ENCODE peak calls at places on chromosome 18, in four cellular contexts. Y is HepG2, L is A549, C is H1. X is an unnamed sample.

GRCh38 chr18:48913201-48913600 is 37.6 kb downstream of the SMAD7 start:
- DNase-seq in C (no peak), Y (no peak), L (no peak), X (no peak)

GRCh38 chr18:59660976-59661743 is 36.1 kb downstream of the CCBE1 start:
- DNase-seq in L (no peak), Y (no peak), C (no peak), X (no peak)

GRCh38 chr18:59101830-59102414 is 37.8 kb upstream of the SEC11C start:
- DNase-seq in Y (no peak), C (no peak), L (no peak), X (no peak)

GRCh38 chr18:23365602-23366001 is 87.5 kb upstream of the RIOK3 start:
- DNase-seq in Y (no peak), L (no peak), C (no peak), X (no peak)

GRCh38 chr18:24315170-24315569 is 82.5 kb downstream of the OSBPL1A start:
- DNase-seq in L (no peak), C (no peak), Y (no peak), X (no peak)

GRCh38 chr18:48761582-48761981 is 189.2 kb downstream of the SMAD7 start:
- DNase-seq in Y (no peak), L (no peak), C (no peak), X (no peak)

GRCh38 chr18:27685807-27686412 is 491.0 kb downstream of the CDH2 start:
- DNase-seq in L (peak), Y (peak), C (no peak), X (peak)

GRCh38 chr18:58578835-58579560 is 49.9 kb downstream of the ALPK2 start:
- DNase-seq in Y (peak), C (no peak), L (peak), X (no peak)

GRCh38 chr18:36493349-36494281 is 196.1 kb downstream of the FHOD3 start:
- DNase-seq in Y (peak), L (no peak), C (no peak), X (no peak)

GRCh38 chr18:75376004-75376403 is 51.5 kb downstream of the SMIM21 start:
- DNase-seq in Y (no peak), L (no peak), C (no peak), X (no peak)

GRCh38 chr18:43067570-43067969 is 47.9 kb downstream of the RIT2 start:
- DNase-seq in Y (no peak), C (no peak), L (no peak), X (no peak)

GRCh38 chr18:23585007-23585871 is 1.1 kb downstream of the NPC1 start:
- DNase-seq in C (no peak), L (no peak), Y (peak), X (peak)

GRCh38 chr18:40612356-40612755 is 1342.7 kb upstream of the PIK3C3 start:
- DNase-seq in L (no peak), Y (no peak), C (no peak), X (no peak)

GRCh38 chr18:25310045-25310444 is 41.9 kb downstream of the ZNF521 start:
- DNase-seq in Y (no peak), C (no peak), L (no peak), X (no peak)

GRCh38 chr18:8717011-8717770 is 11.8 kb downstream of the MTCL1 start:
- DNase-seq in L (no peak), C (peak), Y (no peak), X (no peak)

GRCh38 chr18:2917255-2918047 is 70.6 kb downstream of the EMILIN2 start:
- DNase-seq in Y (no peak), C (peak), L (no peak), X (no peak)

GRCh38 chr18:50218432-50219197 is 23.7 kb upstream of the MYO5B start:
- DNase-seq in C (peak), Y (peak), L (no peak), X (no peak)

GRCh38 chr18:2912357-2913299 is 65.8 kb downstream of the EMILIN2 start:
- DNase-seq in Y (no peak), L (no peak), C (no peak), X (no peak)

GRCh38 chr18:6044319-6044718 is 149.0 kb upstream of the TMEM200C start:
- DNase-seq in C (no peak), L (no peak), Y (no peak), X (no peak)

DNA sequence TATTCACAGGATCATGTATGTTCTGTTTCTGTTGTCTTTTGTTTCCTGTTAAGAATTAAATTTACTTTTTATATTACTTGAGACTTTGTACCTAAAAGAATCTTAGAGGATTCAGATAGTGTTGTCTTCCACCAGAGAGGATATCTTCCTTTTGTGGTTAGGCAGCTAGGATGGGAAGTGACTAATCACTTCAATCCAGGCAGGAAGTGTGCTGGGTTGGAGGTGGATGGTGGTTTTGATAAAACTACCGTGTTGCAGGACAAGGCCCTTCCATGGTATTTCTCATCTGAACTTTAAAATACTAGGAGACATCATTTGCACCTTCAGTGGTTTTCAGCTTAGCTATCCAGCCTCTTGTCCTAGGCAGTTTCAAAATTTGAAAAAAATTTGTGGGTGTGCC is 728.6 kb upstream of the CDH2 start:
- DNase-seq in Y (no peak), C (no peak), L (no peak), X (no peak)
- TF ChIP-seq RNF2 in Y (no peak), C (no peak), L (no peak), X (no peak)

GRCh38 chr18:51400721-51401120 is 203.2 kb upstream of the MEX3C start:
- DNase-seq in Y (no peak), C (no peak), L (no peak), X (no peak)
- TF ChIP-seq RNF2 in Y (no peak), C (no peak), L (no peak), X (no peak)

DNA sequence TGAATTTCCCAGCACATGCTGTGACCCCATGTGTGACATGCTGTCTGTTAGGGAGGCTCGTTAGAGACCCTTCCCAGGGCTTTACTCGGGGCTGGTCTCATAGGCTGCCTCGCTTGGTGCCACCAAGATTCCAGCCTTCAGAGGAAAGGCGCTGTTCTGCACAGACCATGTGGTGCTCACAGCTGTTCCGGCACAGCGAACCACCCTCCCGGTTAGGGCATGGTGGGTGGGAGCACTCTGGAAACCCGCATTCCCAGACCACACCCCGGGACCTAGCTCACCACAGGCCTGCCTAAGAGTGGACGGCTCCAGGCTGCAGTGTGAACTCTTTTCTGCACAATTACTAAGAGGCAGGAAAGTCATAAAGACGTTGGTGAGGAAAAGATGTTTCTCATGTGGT is 112.0 kb downstream of the MBP start:
- DNase-seq in Y (no peak), C (no peak), L (no peak), X (no peak)
- TF ChIP-seq RNF2 in Y (no peak), C (no peak), L (no peak), X (no peak)

DNA sequence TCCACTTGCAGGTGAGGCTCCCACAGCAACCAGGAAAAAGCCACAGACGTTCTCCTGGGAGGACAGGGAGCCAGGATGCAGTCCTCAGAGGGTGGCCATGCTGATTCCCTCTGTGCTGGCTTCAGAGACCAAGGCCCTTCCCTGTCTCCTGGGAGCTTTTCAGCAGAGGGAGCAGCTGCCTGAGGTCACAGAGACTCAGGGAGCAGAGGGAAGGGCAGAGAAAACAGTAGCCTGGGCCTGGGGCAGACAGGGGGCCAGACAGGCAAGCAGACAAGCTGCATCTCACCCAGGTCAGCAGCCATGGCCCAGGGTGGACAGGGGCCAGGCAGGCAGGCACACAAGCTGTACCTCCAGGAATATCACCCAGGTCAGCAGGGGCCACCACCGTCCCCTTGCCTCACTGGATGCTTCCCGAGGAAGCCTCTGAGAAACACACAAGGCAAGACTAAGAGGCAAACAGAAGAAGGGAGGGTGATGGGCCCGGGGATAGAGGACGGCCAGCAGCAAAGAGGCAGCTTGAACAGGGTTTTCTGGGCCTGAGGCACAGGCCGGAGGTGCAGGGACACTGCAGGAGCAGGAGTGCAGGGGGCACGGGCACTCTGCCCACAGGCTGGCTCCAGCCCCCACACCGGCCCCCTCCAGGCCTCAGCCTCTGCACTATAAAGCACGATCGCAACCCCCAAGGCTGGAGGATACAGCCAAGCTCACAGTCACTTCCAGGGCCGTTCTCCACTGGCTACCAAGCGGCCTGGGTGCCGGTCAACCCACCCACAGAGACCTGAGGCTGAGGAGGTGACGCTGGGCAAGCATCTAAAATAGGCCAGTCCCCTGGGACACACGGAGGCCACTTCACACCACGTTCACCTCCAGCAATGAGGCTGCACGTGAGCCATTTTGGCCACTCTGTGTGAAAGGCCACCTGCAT is 6.1 kb downstream of the SLC66A2 start:
- DNase-seq in Y (no peak), C (no peak), L (no peak), X (no peak)
- TF ChIP-seq RNF2 in Y (no peak), C (no peak), L (no peak), X (no peak)

GRCh38 chr18:35458271-35458670 is 39.5 kb downstream of the INO80C start:
- DNase-seq in L (no peak), C (no peak), Y (peak), X (no peak)

GRCh38 chr18:35456181-35456850 is 41.4 kb downstream of the INO80C start:
- DNase-seq in Y (no peak), C (no peak), L (no peak), X (peak)

GRCh38 chr18:35451032-35451431 is 46.7 kb downstream of the INO80C start:
- DNase-seq in Y (no peak), L (no peak), C (no peak), X (no peak)

GRCh38 chr18:35457140-35457704 is 40.5 kb downstream of the INO80C start:
- DNase-seq in L (no peak), Y (no peak), C (no peak), X (no peak)

DNA sequence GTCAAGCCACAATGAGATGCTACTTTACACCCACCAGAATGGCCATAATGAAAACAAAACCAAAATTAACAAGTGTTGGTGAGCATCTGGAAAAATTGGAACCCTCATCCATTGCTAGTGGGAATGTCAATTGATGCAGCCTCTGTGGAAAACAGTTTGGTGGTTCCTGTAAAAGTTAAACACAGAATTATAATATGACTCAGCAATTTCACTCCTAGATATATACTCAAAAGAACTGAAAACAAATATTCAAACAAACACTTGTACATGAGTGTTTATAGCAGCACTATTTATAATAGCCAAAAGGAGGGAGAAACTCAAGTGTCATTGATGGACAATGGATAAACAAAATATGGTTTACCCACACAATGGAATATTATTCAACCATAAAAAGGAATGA is 43.0 kb downstream of the INO80C start:
- DNase-seq in C (no peak), L (no peak), Y (no peak), X (no peak)
- TF ChIP-seq RNF2 in C (no peak), L (no peak), Y (no peak), X (no peak)

DNA sequence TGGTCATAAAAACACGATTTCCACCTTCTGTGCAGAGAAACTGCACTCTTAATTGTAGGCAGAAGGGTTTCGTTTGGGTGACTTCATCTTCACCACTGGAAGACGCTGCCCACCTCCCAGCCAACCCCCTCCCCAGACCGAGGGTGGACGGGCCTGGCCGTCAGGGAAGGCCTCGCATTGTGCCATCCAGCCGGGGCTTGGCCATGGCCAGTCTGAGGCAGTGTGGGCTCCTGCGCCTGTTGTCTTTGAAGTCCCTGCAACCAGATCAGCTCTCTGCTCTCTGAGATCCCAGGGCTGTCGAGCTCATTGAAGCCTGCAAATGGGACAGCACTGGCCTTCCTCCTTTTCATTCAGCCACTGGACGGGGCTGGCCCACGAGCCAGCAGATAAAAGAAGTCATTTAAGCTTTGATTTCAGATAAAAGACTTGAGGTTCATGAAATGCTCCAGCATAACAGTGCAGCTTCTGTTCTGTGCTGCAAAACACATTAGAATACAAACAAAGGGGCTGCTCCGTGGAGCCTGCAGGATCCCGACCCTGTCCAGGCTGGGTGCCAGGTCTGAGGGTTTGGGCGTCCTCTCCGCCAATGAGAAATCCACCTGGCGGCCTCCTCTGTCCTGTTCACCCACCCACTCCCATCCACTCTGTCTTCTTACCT is 253.5 kb downstream of the LDLRAD4 start:
- DNase-seq in L (no peak), Y (peak), C (no peak), X (no peak)
- TF ChIP-seq RNF2 in L (no peak), Y (no peak), C (no peak), X (no peak)

GRCh38 chr18:61236476-61237057 is 96.7 kb upstream of the CDH20 start:
- DNase-seq in Y (no peak), C (no peak), L (no peak), X (no peak)
- TF ChIP-seq RNF2 in Y (no peak), C (no peak), L (no peak), X (no peak)

DNA sequence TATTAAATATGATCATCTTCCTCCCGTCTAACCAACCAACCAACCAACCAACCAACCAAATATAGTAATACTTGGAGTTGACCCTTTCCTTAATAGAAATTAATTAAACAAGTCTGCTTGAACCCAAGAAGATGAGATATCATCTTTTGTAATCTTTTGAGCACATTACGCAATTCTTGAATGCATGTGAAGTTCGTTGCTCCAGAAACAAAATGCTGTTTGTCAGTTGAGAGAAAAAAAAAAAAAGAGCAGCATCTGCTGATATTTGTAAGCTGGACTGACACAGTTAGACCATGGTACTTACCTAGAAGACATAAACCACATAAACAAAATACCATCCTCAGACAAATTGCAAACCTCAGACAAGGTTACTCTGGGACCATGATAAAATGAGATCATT is 9.2 kb upstream of the SERPINB2 start:
- DNase-seq in Y (no peak), L (no peak), C (no peak), X (no peak)
- TF ChIP-seq RNF2 in Y (no peak), L (no peak), C (no peak), X (no peak)